ENCODE peak calls at places on chromosome 4, in five cellular contexts. J is vagina, K is uterus, E is kidney, C is SK-N-SH. M is an unnamed sample.

GRCh38 chr4:38855466-38855865 is 1.2 kb downstream of the TLR6 start:
- DNase-seq in C (no peak), K (no peak), E (no peak), J (no peak), M (no peak)

GRCh38 chr4:174222266-174222872 is 61.1 kb downstream of the FBXO8 start:
- DNase-seq in J (no peak), K (no peak), C (no peak), E (no peak), M (no peak)

GRCh38 chr4:10066704-10067651 is 45.7 kb upstream of the SLC2A9 start:
- DNase-seq in E (peak; percentile 17), J (peak; percentile 76), K (no peak), C (no peak), M (no peak)

GRCh38 chr4:139535228-139535851 is 20.7 kb downstream of the SETD7 start:
- DNase-seq in J (no peak), C (no peak), K (no peak), E (no peak), M (no peak)

GRCh38 chr4:44861756-44862155 is 135.4 kb upstream of the GNPDA2 start:
- DNase-seq in E (no peak), C (no peak), K (no peak), J (no peak), M (no peak)

GRCh38 chr4:104524591-104524990 is 29.9 kb upstream of the CXXC4 start:
- DNase-seq in J (no peak), E (no peak), C (no peak), K (no peak), M (no peak)

GRCh38 chr4:78902313-78902712 is 36.9 kb downstream of the PAQR3 start:
- DNase-seq in J (no peak), K (no peak), C (no peak), E (no peak), M (no peak)

GRCh38 chr4:98341309-98341708 is 80.1 kb downstream of the RAP1GDS1 start:
- DNase-seq in K (no peak), J (no peak), E (no peak), C (peak; percentile 72), M (no peak)

GRCh38 chr4:1577818-1578217 is 106.3 kb downstream of the FAM53A start:
- DNase-seq in J (no peak), E (peak; percentile 57), K (no peak), C (no peak), M (no peak)

GRCh38 chr4:1582227-1582626 is 101.9 kb downstream of the FAM53A start:
- DNase-seq in K (no peak), C (no peak), J (no peak), E (peak; percentile 72), M (no peak)

GRCh38 chr4:1578301-1578781 is 105.8 kb downstream of the FAM53A start:
- DNase-seq in K (no peak), C (no peak), J (no peak), E (peak; percentile 65), M (no peak)

GRCh38 chr4:1578968-1579833 is 104.9 kb downstream of the FAM53A start:
- DNase-seq in K (peak; percentile 77), C (peak; percentile 91), E (peak; percentile 92), J (no peak), M (peak; percentile 89)

GRCh38 chr4:1579834-1580686 is 104.1 kb downstream of the FAM53A start:
- DNase-seq in C (peak; percentile 90), E (peak; percentile 97), K (peak; percentile 91), J (peak; percentile 92), M (peak; percentile 93)
- H3K27ac ChIP-seq in C (peak overlapping the region; percentile 22), E (no peak overlapping the region), K (peak overlapping the region; percentile 72), J (peak overlapping the region; percentile 65), M (no peak overlapping the region)

GRCh38 chr4:185456131-185456530 is 15.4 kb downstream of the CCDC110 start:
- DNase-seq in C (no peak), J (no peak), K (no peak), E (no peak), M (no peak)

GRCh38 chr4:185461565-185461964 is 10.0 kb downstream of the CCDC110 start:
- DNase-seq in J (no peak), K (no peak), C (no peak), E (no peak), M (no peak)

DNA sequence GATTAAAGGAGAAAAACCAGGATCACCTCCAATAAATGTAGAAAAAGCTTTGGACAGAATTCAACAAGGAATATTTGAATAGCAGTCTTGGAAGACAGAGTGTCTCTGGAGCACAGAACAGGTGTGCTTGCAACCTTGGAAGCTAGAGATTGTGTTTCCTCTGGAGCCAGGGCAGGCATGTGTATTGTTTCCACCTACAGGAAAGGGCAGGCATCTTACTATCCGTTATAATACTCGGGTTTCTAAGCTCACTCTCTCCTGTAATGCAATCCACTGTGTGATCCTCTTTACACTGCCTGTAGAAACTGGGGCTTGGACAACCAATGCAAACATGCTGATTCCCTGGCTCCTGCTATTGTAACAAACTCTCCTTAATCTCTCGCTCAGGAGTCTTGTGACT is 14.4 kb downstream of the CCDC110 start:
- DNase-seq in K (no peak), J (no peak), E (no peak), C (no peak), M (no peak)
- TF ChIP-seq CTCF in K (no peak), J (no peak), E (no peak), C (no peak), M (no peak)

DNA sequence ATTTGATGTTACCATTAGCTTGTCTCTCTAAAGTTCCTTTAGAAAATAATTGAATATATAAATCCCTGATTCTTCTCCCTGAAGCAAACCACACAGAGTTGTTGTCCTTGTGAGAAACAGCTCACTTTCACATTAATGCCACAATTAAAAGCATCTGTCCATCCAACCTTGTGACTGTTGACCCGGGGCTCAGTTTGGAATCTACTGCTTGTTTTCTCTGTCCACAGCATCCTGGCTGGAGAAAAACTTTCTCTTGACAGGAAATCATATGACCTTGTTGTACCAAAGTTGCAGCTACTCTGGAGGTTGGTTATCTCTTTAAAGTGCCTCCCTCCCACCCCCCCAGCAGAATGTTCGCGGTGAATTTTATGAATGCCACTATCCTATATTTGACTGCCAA is 3.1 kb downstream of the PRKG2 start:
- DNase-seq in E (no peak), K (no peak), C (no peak), J (no peak), M (no peak)
- H3K27ac ChIP-seq in E (no peak overlapping the region), K (no peak overlapping the region), C (no peak overlapping the region), J (no peak overlapping the region), M (no peak overlapping the region)

DNA sequence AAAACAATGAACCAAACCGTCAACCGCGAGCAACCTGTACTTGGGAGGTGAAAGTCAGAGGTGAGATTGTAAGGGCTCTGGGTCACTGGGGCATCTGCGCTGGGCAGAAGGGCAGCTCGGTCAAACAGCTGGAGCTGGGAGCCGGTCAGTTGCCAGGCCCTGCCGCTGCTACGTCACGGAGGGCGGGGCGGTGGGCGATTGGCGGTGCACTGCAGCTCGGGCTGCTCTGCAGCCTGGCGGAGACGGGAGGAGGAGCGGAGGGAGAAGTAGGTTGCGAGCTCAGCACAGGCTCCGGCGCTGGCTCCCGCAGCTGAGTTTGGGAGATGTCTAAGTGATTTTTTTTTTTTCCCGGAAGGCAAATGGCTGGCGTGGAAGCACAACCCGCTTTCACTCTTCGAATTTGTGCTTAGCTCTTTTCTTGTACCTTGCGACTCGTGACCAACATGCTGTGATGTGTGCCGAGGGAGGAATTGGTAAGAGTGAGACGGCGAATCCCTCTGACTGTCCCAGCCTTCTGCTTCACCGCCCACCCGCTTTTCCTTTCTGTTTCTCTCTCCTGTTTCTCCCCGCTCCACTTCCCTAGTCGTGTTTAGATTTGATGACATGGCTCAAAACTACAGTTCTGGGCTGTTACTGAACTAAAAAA is at the start of gene ATP10D:
- DNase-seq in J (peak; percentile 97), K (peak; percentile 95), E (peak; percentile 99), C (peak; percentile 89), M (peak; percentile 97)
- TF ChIP-seq CTCF in J (no peak), K (peak; percentile 27), E (peak; percentile 16), C (no peak), M (no peak)

DNA sequence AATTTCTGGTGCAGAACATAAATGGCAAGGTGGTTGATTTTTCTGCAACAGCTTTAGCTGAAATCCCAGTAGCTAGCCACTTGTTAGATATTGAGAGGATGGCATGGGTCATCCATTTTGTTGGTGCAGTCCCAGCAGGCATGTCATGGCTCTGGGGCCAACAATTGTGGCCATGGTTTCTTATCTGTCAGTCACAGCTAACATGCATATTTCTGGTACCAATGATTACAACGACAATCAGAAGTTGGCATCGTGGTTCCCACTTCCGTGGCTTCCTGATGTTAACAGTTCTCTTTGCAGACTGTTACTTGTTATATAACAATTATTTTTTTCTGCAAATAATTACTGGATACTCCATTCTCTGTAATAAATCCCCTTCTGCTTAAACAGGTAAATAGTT is 42.8 kb upstream of the PRKG2 start:
- DNase-seq in E (no peak), J (no peak), K (no peak), C (no peak), M (no peak)
- H3K27ac ChIP-seq in E (no peak overlapping the region), J (no peak overlapping the region), K (no peak overlapping the region), C (no peak overlapping the region), M (no peak overlapping the region)

DNA sequence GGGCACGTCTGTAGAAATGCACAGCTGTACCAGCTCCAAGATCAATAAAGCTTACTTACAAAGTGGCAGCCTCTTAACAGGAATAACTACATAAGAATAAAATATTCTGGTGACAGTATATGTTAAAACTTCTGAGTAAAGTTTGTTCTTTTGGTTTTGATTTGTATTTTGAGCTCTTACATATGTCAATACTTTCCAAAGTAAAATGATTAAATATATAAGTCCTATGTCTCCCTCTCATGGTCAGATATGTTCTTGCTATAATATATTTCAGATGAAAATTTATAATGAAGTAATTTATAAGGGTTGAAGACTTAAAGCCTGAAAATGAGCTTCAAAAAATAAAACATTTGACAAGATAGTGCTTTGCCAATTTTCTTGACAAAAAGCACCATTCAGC is 254.4 kb downstream of the NPFFR2 start:
- DNase-seq in E (no peak), C (peak; percentile 1), K (no peak), J (no peak), M (no peak)
- TF ChIP-seq CTCF in E (no peak), C (peak; percentile 62), K (no peak), J (no peak), M (no peak)

DNA sequence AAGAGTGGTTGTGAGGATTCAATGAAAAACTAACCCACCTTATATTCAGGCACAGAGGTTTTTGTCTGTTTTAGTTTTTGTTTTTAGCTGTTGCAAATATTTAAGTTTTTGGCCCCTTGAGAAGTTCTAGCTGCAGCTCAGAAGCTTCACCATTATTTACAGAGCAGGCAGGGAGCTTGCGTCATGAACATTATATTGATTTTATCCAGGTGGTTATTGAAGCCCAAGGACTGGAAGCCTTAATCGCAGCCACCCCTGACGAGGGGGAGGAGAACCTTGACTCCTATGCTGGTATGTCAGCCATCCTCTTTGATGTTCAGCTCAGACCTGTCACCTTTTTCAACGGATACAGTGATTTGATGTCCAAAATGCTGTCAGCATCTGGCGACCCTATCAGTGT is 38.1 kb downstream of the MTTP start:
- DNase-seq in E (no peak), K (no peak), J (no peak), C (no peak), M (no peak)
- H3K27ac ChIP-seq in E (no peak overlapping the region), K (no peak overlapping the region), J (no peak overlapping the region), C (no peak overlapping the region), M (no peak overlapping the region)

DNA sequence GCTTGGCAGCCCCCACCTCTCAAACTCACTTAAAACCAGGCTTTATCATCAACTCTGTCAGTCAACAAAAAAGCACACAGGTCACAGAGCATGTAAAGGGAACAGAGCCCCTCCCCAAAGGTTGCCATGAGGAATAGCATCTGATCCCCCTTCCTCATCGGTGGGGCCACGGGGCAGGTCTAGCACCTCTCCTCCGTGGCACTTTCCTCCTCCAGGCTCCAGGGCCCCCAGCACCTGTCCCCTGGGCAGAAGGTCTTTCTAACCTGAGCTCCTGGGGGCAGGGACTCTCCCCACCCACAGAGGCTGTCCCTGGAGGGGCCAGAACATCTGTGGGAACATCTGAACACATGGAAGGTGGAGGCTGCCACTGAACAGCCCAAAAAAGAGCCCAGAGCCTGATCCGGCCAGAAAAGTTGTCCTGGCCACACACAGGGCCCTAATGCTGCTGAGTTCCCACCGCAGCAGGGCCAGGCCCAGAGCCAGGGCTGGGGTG is 65.7 kb downstream of the ZFYVE28 start:
- DNase-seq in J (no peak), E (no peak), C (no peak), K (peak; percentile 11), M (no peak)
- TF ChIP-seq CTCF in J (no peak), E (no peak), C (no peak), K (no peak), M (no peak)

M was measured in coronary artery.